ENCODE peak calls at places on chromosomes 2 and 18, in six cellular contexts. C is spleen; I is A549; G is uterus; Z is endothelial cell of umbilical vein; J is CD8-positive, alpha-beta T cell. L is an unnamed sample.

GRCh38 chr18:55214534-55214933 is 255.3 kb upstream of the CCDC68 start:
- DNase-seq in C (no peak), I (no peak), G (no peak), Z (no peak), J (no peak), L (no peak)

GRCh38 chr2:238928520-238929241 is 80.8 kb downstream of the TWIST2 start:
- DNase-seq in C (peak; percentile 61), I (no peak), G (peak; percentile 38), Z (no peak), J (no peak), L (no peak)

GRCh38 chr2:241702155-241702404 is 241 bp downstream of the ING5 start:
- DNase-seq in C (no peak), I (peak; percentile 53), G (no peak), Z (no peak), J (peak; percentile 83), L (no peak)

GRCh38 chr2:156687715-156688114 is 251.5 kb downstream of the GPD2 start:
- DNase-seq in C (no peak), I (no peak), G (no peak), Z (no peak), J (no peak), L (no peak)

GRCh38 chr18:79903787-79904356 is 47.6 kb downstream of the SLC66A2 start:
- DNase-seq in C (peak; percentile 56), I (no peak), G (no peak), Z (no peak), J (peak; percentile 8), L (no peak)

GRCh38 chr2:240930631-240931318 is 24.6 kb downstream of the CROCC2 start:
- DNase-seq in C (peak; percentile 60), I (no peak), G (no peak), Z (no peak), J (no peak), L (peak; percentile 35)

GRCh38 chr2:226552571-226553285 is 246.9 kb downstream of the IRS1 start:
- DNase-seq in C (no peak), I (no peak), G (no peak), Z (no peak), J (no peak), L (no peak)

GRCh38 chr2:179543361-179543901 is 278.8 kb upstream of the SESTD1 start:
- DNase-seq in C (no peak), I (no peak), G (no peak), Z (no peak), J (no peak), L (no peak)

GRCh38 chr2:123687064-123687463 is 338.0 kb upstream of the CNTNAP5 start:
- DNase-seq in C (no peak), I (no peak), G (no peak), Z (no peak), J (no peak), L (no peak)

GRCh38 chr2:37324536-37324785 is 172 bp downstream of the PRKD3 start:
- DNase-seq in C (peak; percentile 96), I (no peak), G (peak; percentile 86), Z (no peak), J (peak; percentile 75), L (no peak)

GRCh38 chr2:239763433-239764097 is 261.6 kb downstream of the NDUFA10 start:
- DNase-seq in C (peak; percentile 47), I (no peak), G (no peak), Z (no peak), J (no peak), L (no peak)

GRCh38 chr2:36696533-36696932 is at the start of gene VIT:
- DNase-seq in C (no peak), I (no peak), G (no peak), Z (peak; percentile 44), J (no peak), L (no peak)

GRCh38 chr2:60741588-60741987 is 14.5 kb upstream of the PAPOLG start:
- DNase-seq in C (no peak), I (no peak), G (no peak), Z (no peak), J (no peak), L (no peak)

GRCh38 chr2:60745761-60746160 is 10.3 kb upstream of the PAPOLG start:
- DNase-seq in C (no peak), I (no peak), G (no peak), Z (no peak), J (peak; percentile 24), L (no peak)

GRCh38 chr2:60742419-60742818 is 13.6 kb upstream of the PAPOLG start:
- DNase-seq in C (no peak), I (no peak), G (no peak), Z (no peak), J (no peak), L (no peak)

GRCh38 chr2:60745330-60745729 is 10.7 kb upstream of the PAPOLG start:
- DNase-seq in C (no peak), I (no peak), G (no peak), Z (no peak), J (no peak), L (no peak)

DNA sequence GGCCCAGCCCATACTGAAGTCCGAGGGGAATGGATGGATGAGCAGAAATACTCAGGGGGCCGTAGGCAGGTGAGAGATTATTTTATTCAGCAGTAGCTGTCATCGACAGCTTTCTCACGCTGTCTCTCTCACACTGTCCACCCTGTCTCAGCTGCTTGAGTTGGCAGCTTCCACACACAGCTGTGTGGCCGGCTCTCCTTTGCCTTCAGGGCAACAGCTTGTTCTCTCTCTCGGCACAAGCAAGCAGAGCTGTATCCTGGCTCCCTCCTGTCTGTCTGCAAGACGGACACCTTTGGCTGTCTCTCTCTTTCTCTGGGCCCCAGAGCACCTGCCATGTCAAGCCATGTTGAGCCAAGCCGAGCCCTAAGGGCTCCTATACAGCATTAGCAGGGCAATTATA is 9.8 kb upstream of the PAPOLG start:
- DNase-seq in C (no peak), I (no peak), G (no peak), Z (no peak), J (no peak), L (no peak)
- H3K9me3 ChIP-seq in C (no peaks in the 10 kb centered on the region), I (no peaks in the 10 kb centered on the region), G (no peaks in the 10 kb centered on the region), Z (no peaks in the 10 kb centered on the region), J (no peaks in the 10 kb centered on the region), L (no peaks in the 10 kb centered on the region)

DNA sequence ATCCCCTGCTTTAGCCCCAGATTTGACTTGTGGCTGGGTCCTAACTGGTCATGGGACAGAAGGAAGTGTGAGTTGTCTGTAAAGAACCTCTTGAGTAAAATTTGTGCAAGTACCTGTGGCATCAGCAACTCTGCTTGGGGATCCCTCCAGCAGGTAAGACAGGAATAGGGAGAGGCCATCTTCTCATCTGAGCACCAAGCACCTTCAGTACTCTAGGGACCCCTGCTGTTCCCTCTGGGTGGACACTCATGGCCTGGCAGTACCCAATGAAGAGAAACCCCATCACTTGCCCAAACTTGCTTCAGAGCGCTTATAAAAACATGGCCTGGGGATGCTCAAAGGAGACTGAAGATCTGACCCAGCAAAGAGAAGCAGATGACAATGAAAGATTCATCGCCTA is 297.8 kb downstream of the SP3 start:
- DNase-seq in C (no peak), I (no peak), G (no peak), Z (no peak), J (no peak), L (no peak)
- TF ChIP-seq CTCF in C (no peak), I (peak; percentile 34), G (no peak), Z (peak; percentile 15), J (no peak), L (no peak)

GRCh38 chr18:14917311-14917710 is 169.3 kb downstream of the ANKRD30B start:
- DNase-seq in C (no peak), I (no peak), G (no peak), Z (no peak), J (no peak), L (no peak)

GRCh38 chr18:14914771-14915170 is 166.8 kb downstream of the ANKRD30B start:
- DNase-seq in C (no peak), I (no peak), G (no peak), Z (no peak), J (no peak), L (no peak)

GRCh38 chr18:14916181-14916580 is 168.2 kb downstream of the ANKRD30B start:
- DNase-seq in C (no peak), I (no peak), G (no peak), Z (no peak), J (no peak), L (no peak)

GRCh38 chr18:14914126-14914525 is 166.2 kb downstream of the ANKRD30B start:
- DNase-seq in C (no peak), I (no peak), G (no peak), Z (no peak), J (no peak), L (no peak)

GRCh38 chr18:14916851-14917250 is 168.9 kb downstream of the ANKRD30B start:
- DNase-seq in C (no peak), I (no peak), G (no peak), Z (no peak), J (no peak), L (no peak)
- H3K9me3 ChIP-seq in C (no peaks in the 10 kb centered on the region), I (no peaks in the 10 kb centered on the region), G (no peaks in the 10 kb centered on the region), Z (no peaks in the 10 kb centered on the region), J (no peaks in the 10 kb centered on the region), L (no peaks in the 10 kb centered on the region)

GRCh38 chr2:160293401-160293911 is 93.4 kb upstream of the ITGB6 start:
- DNase-seq in C (no peak), I (no peak), G (peak; percentile 47), Z (no peak), J (no peak), L (no peak)

GRCh38 chr2:160291382-160291781 is 91.3 kb upstream of the ITGB6 start:
- DNase-seq in C (no peak), I (no peak), G (no peak), Z (no peak), J (no peak), L (no peak)

GRCh38 chr2:160290590-160290989 is 90.5 kb upstream of the ITGB6 start:
- DNase-seq in C (no peak), I (no peak), G (no peak), Z (no peak), J (no peak), L (no peak)

GRCh38 chr2:160294339-160294803 is 94.3 kb upstream of the ITGB6 start:
- DNase-seq in C (no peak), I (no peak), G (peak; percentile 44), Z (peak; percentile 51), J (no peak), L (peak; percentile 61)

GRCh38 chr2:160292225-160292624 is 92.2 kb upstream of the ITGB6 start:
- DNase-seq in C (no peak), I (no peak), G (no peak), Z (no peak), J (no peak), L (no peak)
- TF ChIP-seq CTCF in C (no peak), I (no peak), G (peak; percentile 12), Z (no peak), J (no peak), L (no peak)

DNA sequence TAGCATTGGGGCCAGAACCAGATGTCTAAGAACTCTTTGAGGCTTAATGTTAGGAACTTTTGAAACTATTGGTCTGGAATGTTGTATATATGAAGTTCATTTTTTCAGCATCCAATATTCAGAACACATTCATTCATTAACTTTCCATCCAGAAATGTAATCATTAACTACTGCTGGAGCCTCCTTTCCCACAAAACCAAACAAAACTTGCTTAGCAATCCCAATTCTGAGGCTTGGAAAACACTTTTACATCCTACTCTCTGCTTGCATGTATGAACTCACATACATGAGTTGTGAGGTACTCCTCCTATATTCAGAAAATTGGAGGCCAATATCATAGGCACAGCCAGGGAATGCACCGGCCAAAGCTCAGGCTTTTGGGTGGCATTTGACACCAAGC is 841 bp upstream of the LRATD1 start:
- DNase-seq in C (no peak), I (no peak), G (no peak), Z (no peak), J (no peak), L (no peak)
- H3K9me3 ChIP-seq in C (no peaks in the 10 kb centered on the region), I (no peaks in the 10 kb centered on the region), G (no peaks in the 10 kb centered on the region), Z (no peaks in the 10 kb centered on the region), J (no peaks in the 10 kb centered on the region), L (no peaks in the 10 kb centered on the region)